ENCODE peak calls at places on chromosome 9, in nine cellular contexts. J is A549, N is breast epithelium, E is tibial nerve, O is fibroblast of lung, D is esophagus squamous epithelium, I is IMR-90, L is H9, K is foreskin keratinocyte. U is an unnamed sample.
A peak's percentile ranks its signal among the peaks of the same experiment; 100 is the strongest.

GRCh38 chr9:105389789-105390188 is 58.0 kb upstream of the FSD1L start:
- DNase-seq in J (no peak), N (no peak), E (no peak), O (no peak), D (no peak), I (no peak), L (no peak), K (no peak), U (no peak)

GRCh38 chr9:100601216-100601615 is 23.3 kb downstream of the CAVIN4 start:
- DNase-seq in J (peak; percentile 41), N (no peak), E (peak; percentile 23), O (peak; percentile 41), D (no peak), I (peak; percentile 55), L (peak; percentile 81), K (no peak), U (peak; percentile 71)

GRCh38 chr9:107294756-107295155 is 11.7 kb downstream of the RAD23B start:
- DNase-seq in J (no peak), N (no peak), E (no peak), O (no peak), D (no peak), I (no peak), L (no peak), K (no peak), U (no peak)

GRCh38 chr9:108478431-108478837 is 377.4 kb downstream of the ACTL7B start:
- DNase-seq in J (peak; percentile 21), N (no peak), E (peak; percentile 17), O (peak; percentile 97), D (no peak), I (peak; percentile 90), L (no peak), K (peak; percentile 88), U (no peak)

GRCh38 chr9:8394341-8394740 is 594.8 kb upstream of the DMAC1 start:
- DNase-seq in J (no peak), N (no peak), E (no peak), O (no peak), D (no peak), I (no peak), L (no peak), K (no peak), U (no peak)

GRCh38 chr9:73916016-73916673 is 581.0 kb upstream of the RORB start:
- DNase-seq in J (no peak), N (no peak), E (no peak), O (peak; percentile 12), D (no peak), I (no peak), L (peak; percentile 45), K (peak; percentile 2), U (no peak)

GRCh38 chr9:34334337-34334824 is 5.0 kb downstream of the NUDT2 start:
- DNase-seq in J (no peak), N (no peak), E (no peak), O (peak; percentile 14), D (no peak), I (peak; percentile 32), L (no peak), K (no peak), U (no peak)

GRCh38 chr9:4080889-4081548 is 218.8 kb downstream of the GLIS3 start:
- DNase-seq in J (no peak), N (no peak), E (no peak), O (no peak), D (no peak), I (peak; percentile 53), L (peak; percentile 51), K (no peak), U (no peak)

GRCh38 chr9:70387663-70388062 is 26.8 kb downstream of the KLF9 start:
- DNase-seq in J (no peak), N (no peak), E (no peak), O (no peak), D (no peak), I (no peak), L (no peak), K (no peak), U (no peak)

GRCh38 chr9:87270241-87271234 is 227.1 kb upstream of the DAPK1 start:
- DNase-seq in J (no peak), N (no peak), E (peak; percentile 36), O (peak; percentile 49), D (no peak), I (peak; percentile 85), L (no peak), K (no peak), U (peak; percentile 42)

DNA sequence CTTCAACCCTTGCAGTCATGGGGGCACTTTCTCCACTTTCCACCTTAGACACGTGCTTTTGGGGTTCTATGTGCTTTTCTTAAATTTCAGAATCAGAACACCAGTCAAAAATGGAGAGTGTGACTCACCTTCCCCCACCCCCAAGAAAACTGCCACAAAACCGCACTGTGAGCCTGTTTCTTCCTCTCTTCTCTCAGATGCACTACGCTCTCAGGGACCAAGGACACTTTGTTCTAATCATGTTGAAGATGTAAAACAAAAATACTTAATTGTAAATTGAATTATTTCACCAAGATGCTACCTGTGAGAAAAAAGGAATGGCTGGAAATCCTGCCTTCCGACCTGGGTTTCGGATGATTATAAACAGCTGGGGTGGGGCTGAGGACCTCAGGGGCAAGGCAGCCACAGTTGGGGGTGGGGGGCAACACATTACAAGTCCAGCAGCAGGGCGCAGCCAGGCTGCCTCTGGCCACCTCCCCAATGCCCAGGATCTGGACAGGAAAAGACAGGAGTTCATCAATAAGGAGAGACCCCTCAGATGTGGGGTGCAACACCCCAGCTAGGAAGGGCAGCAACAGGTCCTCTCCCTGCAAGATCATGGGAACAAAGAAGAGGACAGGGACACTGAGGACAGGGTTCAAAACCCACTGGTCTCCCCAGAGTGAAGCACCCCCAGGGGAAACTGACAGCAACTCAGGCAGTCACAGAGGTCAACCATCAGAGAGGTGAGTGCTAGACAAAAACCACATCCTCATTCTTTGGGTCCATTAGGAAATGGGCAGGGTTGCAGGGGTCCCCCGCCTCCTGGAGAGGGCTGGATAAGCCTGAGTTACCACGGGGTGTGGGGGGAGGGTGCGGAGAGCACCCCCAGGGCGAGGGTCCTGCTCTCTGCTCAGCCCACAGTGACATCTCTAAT is 33.7 kb downstream of the SEMA4D start:
- DNase-seq in J (no peak), N (no peak), E (no peak), O (no peak), D (peak; percentile 15), I (no peak), L (no peak), K (no peak), U (peak; percentile 71)
- H3K4me1 ChIP-seq in J (no peaks in the 10 kb centered on the region), N (no peaks in the 10 kb centered on the region), E (peaks cover 11% of the 10 kb centered on the region), O (no peaks in the 10 kb centered on the region), D (no peaks in the 10 kb centered on the region), I (peaks cover 8% of the 10 kb centered on the region), L (peaks cover 24% of the 10 kb centered on the region), K (no peaks in the 10 kb centered on the region), U (no peaks in the 10 kb centered on the region)

GRCh38 chr9:91422832-91423711 is 560 bp downstream of the NFIL3 start:
- DNase-seq in J (peak; percentile 61), N (no peak), E (peak; percentile 91), O (peak; percentile 77), D (no peak), I (peak; percentile 85), L (peak; percentile 61), K (no peak), U (peak; percentile 60)

GRCh38 chr9:91421022-91421765 is 2.4 kb downstream of the NFIL3 start:
- DNase-seq in J (no peak), N (no peak), E (no peak), O (peak; percentile 42), D (no peak), I (peak; percentile 62), L (peak; percentile 46), K (no peak), U (no peak)

GRCh38 chr9:91419222-91420191 is 4.1 kb downstream of the NFIL3 start:
- DNase-seq in J (peak; percentile 62), N (no peak), E (peak; percentile 76), O (peak; percentile 94), D (no peak), I (peak; percentile 97), L (no peak), K (no peak), U (peak; percentile 68)

GRCh38 chr9:91421987-91422765 is 1.5 kb downstream of the NFIL3 start:
- DNase-seq in J (peak; percentile 12), N (no peak), E (peak; percentile 37), O (peak; percentile 71), D (no peak), I (peak; percentile 41), L (no peak), K (no peak), U (peak; percentile 36)

GRCh38 chr9:91420471-91421021 is 3.1 kb downstream of the NFIL3 start:
- DNase-seq in J (no peak), N (no peak), E (no peak), O (peak; percentile 52), D (no peak), I (peak; percentile 43), L (no peak), K (no peak), U (no peak)
- H3K4me1 ChIP-seq in J (peaks cover 67% of the 10 kb centered on the region), N (no peaks in the 10 kb centered on the region), E (peaks cover 38% of the 10 kb centered on the region), O (peaks cover 18% of the 10 kb centered on the region), D (peaks cover 19% of the 10 kb centered on the region), I (peaks cover 14% of the 10 kb centered on the region), L (no peaks in the 10 kb centered on the region), K (peaks cover 28% of the 10 kb centered on the region), U (peaks cover 11% of the 10 kb centered on the region)

GRCh38 chr9:131583342-131583645 is 38.0 kb downstream of the PRRT1B start:
- DNase-seq in J (no peak), N (no peak), E (no peak), O (no peak), D (no peak), I (no peak), L (no peak), K (no peak), U (no peak)
- H3K4me1 ChIP-seq in J (no peaks in the 10 kb centered on the region), N (no peaks in the 10 kb centered on the region), E (no peaks in the 10 kb centered on the region), O (no peaks in the 10 kb centered on the region), D (no peaks in the 10 kb centered on the region), I (no peaks in the 10 kb centered on the region), L (no peaks in the 10 kb centered on the region), K (no peaks in the 10 kb centered on the region), U (no peaks in the 10 kb centered on the region)

GRCh38 chr9:136115641-136116359 is 2.9 kb downstream of the TMEM250 start:
- DNase-seq in J (no peak), N (no peak), E (no peak), O (no peak), D (no peak), I (no peak), L (no peak), K (no peak), U (no peak)

GRCh38 chr9:136115206-136115605 is 3.5 kb downstream of the TMEM250 start:
- DNase-seq in J (no peak), N (no peak), E (no peak), O (no peak), D (no peak), I (no peak), L (no peak), K (no peak), U (no peak)

GRCh38 chr9:136112541-136112940 is 6.1 kb downstream of the TMEM250 start:
- DNase-seq in J (no peak), N (no peak), E (no peak), O (no peak), D (no peak), I (no peak), L (no peak), K (no peak), U (no peak)

GRCh38 chr9:136116360-136117098 is 2.1 kb downstream of the TMEM250 start:
- DNase-seq in J (no peak), N (no peak), E (no peak), O (no peak), D (no peak), I (no peak), L (no peak), K (no peak), U (no peak)

DNA sequence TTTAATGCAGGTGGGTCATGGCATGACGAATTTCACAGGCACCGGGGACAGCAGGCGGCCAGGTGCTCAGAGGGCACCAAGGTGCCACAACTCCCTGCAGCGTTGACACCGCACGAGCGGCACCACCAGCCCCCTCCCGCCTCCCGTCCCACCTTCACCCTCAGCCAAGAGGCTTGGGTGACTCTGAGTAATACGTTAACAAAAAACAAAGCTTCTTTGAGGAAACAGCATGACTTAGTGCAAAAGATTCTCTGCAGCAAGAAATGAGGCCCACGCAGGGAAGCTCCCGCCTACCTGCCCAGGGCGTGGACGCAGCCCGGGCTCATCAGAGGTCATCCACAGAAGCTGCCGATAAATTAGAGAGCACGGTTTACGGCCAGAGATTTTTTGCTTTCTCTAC is 4.1 kb downstream of the TMEM250 start:
- DNase-seq in J (no peak), N (no peak), E (no peak), O (peak; percentile 36), D (no peak), I (no peak), L (no peak), K (no peak), U (no peak)
- H3K4me1 ChIP-seq in J (peaks cover 23% of the 10 kb centered on the region), N (peaks cover 13% of the 10 kb centered on the region), E (peaks cover 25% of the 10 kb centered on the region), O (peaks cover 10% of the 10 kb centered on the region), D (peaks cover 38% of the 10 kb centered on the region), I (peaks cover 15% of the 10 kb centered on the region), L (no peaks in the 10 kb centered on the region), K (no peaks in the 10 kb centered on the region), U (peaks cover 2% of the 10 kb centered on the region)